ENCODE peak calls at places on chromosomes 3 and 15, in five cellular contexts. V is NCI-H774; Y is cerebellar nuclear complex; X is GM20000; K is stimulated activated CD4-positive, alpha-beta T cell treated with anti-CD3 and anti-CD28 coated beads, Interleukin-4, amount 100 ng/mL, for 1 hour. H is an unnamed sample.
A peak's percentile ranks its signal among the peaks of the same experiment; 100 is the strongest.

GRCh38 chr15:98138910-98139309 is 178.4 kb downstream of the ARRDC4 start:
- DNase-seq in Y (no peak), K (no peak), X (no peak), V (no peak), H (no peak)

GRCh38 chr3:126469479-126469878 is 6.2 kb downstream of the ZXDC start:
- DNase-seq in V (no peak), X (no peak), K (no peak), Y (no peak), H (no peak)

GRCh38 chr3:101849714-101850326 is 506 bp downstream of the NFKBIZ start:
- DNase-seq in X (peak; percentile 56), V (peak; percentile 60), K (peak; percentile 63), Y (no peak), H (peak; percentile 87)

GRCh38 chr3:127680146-127680661 is 7.5 kb downstream of the ABTB1 start:
- DNase-seq in Y (no peak), X (no peak), V (no peak), K (no peak), H (peak; percentile 80)

GRCh38 chr3:13628841-13629551 is 80.1 kb downstream of the FBLN2 start:
- DNase-seq in K (no peak), X (no peak), V (no peak), Y (no peak), H (no peak)

GRCh38 chr3:158121295-158121694 is 11.4 kb downstream of the RSRC1 start:
- DNase-seq in K (no peak), Y (no peak), X (no peak), V (no peak), H (no peak)

GRCh38 chr3:90062631-90063200 is 955.3 kb downstream of the EPHA3 start:
- DNase-seq in V (no peak), Y (no peak), X (no peak), K (no peak), H (no peak)

GRCh38 chr3:111577798-111578685 is 17.1 kb downstream of the ZBED2 start:
- DNase-seq in K (no peak), Y (no peak), V (no peak), X (peak; percentile 45), H (no peak)

GRCh38 chr3:117874028-117874765 is 1160.4 kb downstream of the IGSF11 start:
- DNase-seq in K (no peak), V (no peak), Y (no peak), X (no peak), H (no peak)

GRCh38 chr3:16810593-16811367 is 74.0 kb upstream of the PLCL2 start:
- DNase-seq in V (no peak), Y (no peak), K (no peak), X (no peak), H (no peak)